ENCODE peak calls at places on chromosome 15, in four cellular contexts. One of them, this sample, is unnamed.

GRCh38 chr15:62770752-62771151 is 271.8 kb upstream of the TPM1 start:
- DNase-seq in EL: peak
- DNase-seq in neural crest cell: no peak
- DNase-seq in progenitor cell of endocrine pancreas: no peak
- DNase-seq in this sample: peak

GRCh38 chr15:101128191-101128590 is 123.7 kb downstream of the CHSY1 start:
- DNase-seq in EL: peak
- DNase-seq in neural crest cell: no peak
- DNase-seq in progenitor cell of endocrine pancreas: no peak
- DNase-seq in this sample: peak

GRCh38 chr15:55360256-55360655 is 41.2 kb downstream of the PIGB start:
- DNase-seq in EL: no peak
- DNase-seq in neural crest cell: no peak
- DNase-seq in progenitor cell of endocrine pancreas: no peak
- DNase-seq in this sample: no peak

GRCh38 chr15:40743921-40744809 is 10.9 kb downstream of the RMDN3 start:
- DNase-seq in EL: peak
- DNase-seq in neural crest cell: no peak
- DNase-seq in progenitor cell of endocrine pancreas: no peak
- DNase-seq in this sample: no peak

GRCh38 chr15:66169023-66169422 is 84.5 kb downstream of the MEGF11 start:
- DNase-seq in EL: no peak
- DNase-seq in neural crest cell: no peak
- DNase-seq in progenitor cell of endocrine pancreas: no peak
- DNase-seq in this sample: no peak

GRCh38 chr15:38696120-38696727 is 131.6 kb upstream of the RASGRP1 start:
- DNase-seq in EL: peak
- DNase-seq in neural crest cell: no peak
- DNase-seq in progenitor cell of endocrine pancreas: no peak
- DNase-seq in this sample: peak

GRCh38 chr15:101121511-101122090 is 130.2 kb downstream of the CHSY1 start:
- DNase-seq in EL: peak
- DNase-seq in neural crest cell: peak
- DNase-seq in progenitor cell of endocrine pancreas: peak
- DNase-seq in this sample: peak

GRCh38 chr15:57533062-57533735 is 58.5 kb upstream of the MYZAP start:
- DNase-seq in EL: no peak
- DNase-seq in neural crest cell: no peak
- DNase-seq in progenitor cell of endocrine pancreas: no peak
- DNase-seq in this sample: peak

GRCh38 chr15:79408041-79408440 is 24.1 kb upstream of the MINAR1 start:
- DNase-seq in EL: peak
- DNase-seq in neural crest cell: no peak
- DNase-seq in progenitor cell of endocrine pancreas: no peak
- DNase-seq in this sample: no peak

GRCh38 chr15:80107774-80108173 is 45.0 kb upstream of the FAH start:
- DNase-seq in EL: no peak
- DNase-seq in neural crest cell: no peak
- DNase-seq in progenitor cell of endocrine pancreas: no peak
- DNase-seq in this sample: no peak

GRCh38 chr15:74373056-74373650 is 5.7 kb upstream of the CYP11A1 start:
- DNase-seq in EL: no peak
- DNase-seq in neural crest cell: no peak
- DNase-seq in progenitor cell of endocrine pancreas: no peak
- DNase-seq in this sample: no peak

GRCh38 chr15:58224068-58224467 is 85.9 kb downstream of the AQP9 start:
- DNase-seq in EL: no peak
- DNase-seq in neural crest cell: no peak
- DNase-seq in progenitor cell of endocrine pancreas: no peak
- DNase-seq in this sample: peak

GRCh38 chr15:48592929-48593328 is 52.6 kb downstream of the FBN1 start:
- DNase-seq in EL: peak
- DNase-seq in neural crest cell: no peak
- DNase-seq in progenitor cell of endocrine pancreas: no peak
- DNase-seq in this sample: no peak

GRCh38 chr15:86863226-86863915 is 783.7 kb downstream of the AGBL1 start:
- DNase-seq in EL: peak
- DNase-seq in neural crest cell: no peak
- DNase-seq in progenitor cell of endocrine pancreas: no peak
- DNase-seq in this sample: peak

GRCh38 chr15:71252036-71252898 is 137.0 kb downstream of the THSD4 start:
- DNase-seq in EL: peak
- DNase-seq in neural crest cell: no peak
- DNase-seq in progenitor cell of endocrine pancreas: no peak
- DNase-seq in this sample: peak

GRCh38 chr15:92801774-92802464 is 98.2 kb upstream of the CHD2 start:
- DNase-seq in EL: peak
- DNase-seq in neural crest cell: no peak
- DNase-seq in progenitor cell of endocrine pancreas: no peak
- DNase-seq in this sample: peak

GRCh38 chr15:48963524-48964113 is at the start of gene SHC4:
- DNase-seq in EL: peak
- DNase-seq in neural crest cell: peak
- DNase-seq in progenitor cell of endocrine pancreas: no peak
- DNase-seq in this sample: peak

GRCh38 chr15:33649217-33649933 is 318.9 kb upstream of the CHRM5 start:
- DNase-seq in EL: no peak
- DNase-seq in neural crest cell: no peak
- DNase-seq in progenitor cell of endocrine pancreas: no peak
- DNase-seq in this sample: no peak

GRCh38 chr15:96183927-96184266 is 146.6 kb upstream of the NR2F2 start:
- DNase-seq in EL: no peak
- DNase-seq in neural crest cell: no peak
- DNase-seq in progenitor cell of endocrine pancreas: no peak
- DNase-seq in this sample: no peak

GRCh38 chr15:62940755-62941361 is 101.7 kb upstream of the TPM1 start:
- DNase-seq in EL: peak
- DNase-seq in neural crest cell: no peak
- DNase-seq in progenitor cell of endocrine pancreas: no peak
- DNase-seq in this sample: peak

GRCh38 chr15:91522609-91523332 is 330.7 kb upstream of the SLCO3A1 start:
- DNase-seq in EL: peak
- DNase-seq in neural crest cell: no peak
- DNase-seq in progenitor cell of endocrine pancreas: no peak
- DNase-seq in this sample: peak

GRCh38 chr15:91855684-91856553 is 2.4 kb downstream of the SLCO3A1 start:
- DNase-seq in EL: no peak
- DNase-seq in neural crest cell: no peak
- DNase-seq in progenitor cell of endocrine pancreas: peak
- DNase-seq in this sample: peak

GRCh38 chr15:95129589-95129988 is 898.2 kb downstream of the MCTP2 start:
- DNase-seq in EL: peak
- DNase-seq in neural crest cell: no peak
- DNase-seq in progenitor cell of endocrine pancreas: no peak
- DNase-seq in this sample: no peak

GRCh38 chr15:73802336-73803105 is 49.4 kb upstream of the INSYN1 start:
- DNase-seq in EL: no peak
- DNase-seq in neural crest cell: no peak
- DNase-seq in progenitor cell of endocrine pancreas: no peak
- DNase-seq in this sample: peak

GRCh38 chr15:86329311-86330013 is 249.8 kb downstream of the AGBL1 start:
- DNase-seq in EL: no peak
- DNase-seq in neural crest cell: no peak
- DNase-seq in progenitor cell of endocrine pancreas: no peak
- DNase-seq in this sample: no peak

GRCh38 chr15:70509282-70510272 is 253.8 kb downstream of the UACA start:
- DNase-seq in EL: no peak
- DNase-seq in neural crest cell: no peak
- DNase-seq in progenitor cell of endocrine pancreas: no peak
- DNase-seq in this sample: no peak

GRCh38 chr15:75138016-75138999 is 63.4 kb upstream of the C15orf39 start:
- DNase-seq in EL: peak
- DNase-seq in neural crest cell: no peak
- DNase-seq in progenitor cell of endocrine pancreas: no peak
- DNase-seq in this sample: no peak

GRCh38 chr15:74196175-74196574 is 6.4 kb downstream of the STRA6 start:
- DNase-seq in EL: peak
- DNase-seq in neural crest cell: no peak
- DNase-seq in progenitor cell of endocrine pancreas: no peak
- DNase-seq in this sample: peak

GRCh38 chr15:85504739-85505676 is 124.6 kb downstream of the AKAP13 start:
- DNase-seq in EL: peak
- DNase-seq in neural crest cell: peak
- DNase-seq in progenitor cell of endocrine pancreas: no peak
- DNase-seq in this sample: peak

GRCh38 chr15:48190932-48191573 is 412 bp upstream of the CTXN2 start:
- DNase-seq in EL: peak
- DNase-seq in neural crest cell: peak
- DNase-seq in progenitor cell of endocrine pancreas: peak
- DNase-seq in this sample: peak

GRCh38 chr15:86877171-86877631 is 797.5 kb downstream of the AGBL1 start:
- DNase-seq in EL: no peak
- DNase-seq in neural crest cell: no peak
- DNase-seq in progenitor cell of endocrine pancreas: no peak
- DNase-seq in this sample: peak

GRCh38 chr15:45157974-45158373 is 28.2 kb downstream of the DUOX1 start:
- DNase-seq in EL: peak
- DNase-seq in neural crest cell: no peak
- DNase-seq in progenitor cell of endocrine pancreas: no peak
- DNase-seq in this sample: peak

GRCh38 chr15:67172172-67172571 is 82.3 kb downstream of the AAGAB start:
- DNase-seq in EL: no peak
- DNase-seq in neural crest cell: no peak
- DNase-seq in progenitor cell of endocrine pancreas: no peak
- DNase-seq in this sample: no peak

GRCh38 chr15:100115711-100116090 is 226.1 kb downstream of the ADAMTS17 start:
- DNase-seq in EL: peak
- DNase-seq in neural crest cell: no peak
- DNase-seq in progenitor cell of endocrine pancreas: no peak
- DNase-seq in this sample: peak

GRCh38 chr15:60101416-60101815 is 97.3 kb downstream of the FOXB1 start:
- DNase-seq in EL: no peak
- DNase-seq in neural crest cell: no peak
- DNase-seq in progenitor cell of endocrine pancreas: no peak
- DNase-seq in this sample: no peak